ENCODE peak calls at places on chromosomes 5 and 9, in six cellular contexts. J is cardiac fibroblast, E is SK-N-SH, W is fibroblast of lung, D is stomach, K is GM12865. I is an unnamed sample.

GRCh38 chr5:55370291-55370925 is 62.6 kb downstream of the MTREX start:
- DNase-seq in J (no peak), D (no peak), K (no peak), W (no peak), E (no peak), I (no peak)

GRCh38 chr9:6757988-6758417 is 230 bp downstream of the KDM4C start:
- DNase-seq in E (peak), D (no peak), W (no peak), J (no peak), K (no peak), I (no peak)

GRCh38 chr5:62260510-62260909 is 45.5 kb upstream of the KIF2A start:
- DNase-seq in K (no peak), E (no peak), D (no peak), W (no peak), J (no peak), I (no peak)

GRCh38 chr9:110156902-110157301 is 51.1 kb downstream of the C9orf152 start:
- DNase-seq in E (no peak), W (peak), D (no peak), K (peak), J (peak), I (peak)

GRCh38 chr5:154344461-154344860 is 101.3 kb upstream of the SAP30L start:
- DNase-seq in J (no peak), D (no peak), K (no peak), W (no peak), E (no peak), I (no peak)

GRCh38 chr5:38846379-38846967 is 661 bp downstream of the OSMR start:
- DNase-seq in E (no peak), D (no peak), K (no peak), W (no peak), J (no peak), I (no peak)

GRCh38 chr9:123102380-123103113 is 69.1 kb downstream of the GPR21 start:
- DNase-seq in W (peak), K (no peak), J (peak), E (no peak), D (no peak), I (no peak)

GRCh38 chr9:132128191-132128590 is 33.7 kb upstream of the NTNG2 start:
- DNase-seq in D (no peak), E (no peak), W (no peak), J (no peak), K (no peak), I (no peak)

GRCh38 chr5:171672556-171672955 is 113.1 kb upstream of the SMIM23 start:
- DNase-seq in W (no peak), D (no peak), K (no peak), J (no peak), E (no peak), I (no peak)

GRCh38 chr9:74496819-74497749 is at the start of gene RORB:
- DNase-seq in W (peak), K (peak), E (peak), J (peak), D (peak), I (no peak)

GRCh38 chr5:85049020-85049419 is 664.3 kb upstream of the EDIL3 start:
- DNase-seq in J (peak), E (no peak), W (peak), D (no peak), K (peak), I (no peak)

GRCh38 chr5:116658141-116658540 is 83.5 kb upstream of the SEMA6A start:
- DNase-seq in D (no peak), J (no peak), K (no peak), E (no peak), W (no peak), I (no peak)

GRCh38 chr5:82107277-82107676 is 135.5 kb downstream of the ATG10 start:
- DNase-seq in E (no peak), K (peak), J (peak), W (peak), D (no peak), I (no peak)

GRCh38 chr5:181173420-181174342 is 26.3 kb downstream of the OR2V2 start:
- DNase-seq in E (peak), J (peak), K (peak), W (peak), D (no peak), I (peak)

GRCh38 chr5:96344678-96345612 is 88.1 kb downstream of the PCSK1 start:
- DNase-seq in J (peak), E (peak), K (peak), D (peak), W (peak), I (peak)

GRCh38 chr5:139638090-139638735 is 9.9 kb upstream of the CXXC5 start:
- DNase-seq in J (peak), E (peak), W (peak), D (peak), K (peak), I (no peak)

GRCh38 chr9:114397219-114397847 is 9.6 kb upstream of the AKNA start:
- DNase-seq in E (no peak), W (no peak), D (no peak), K (no peak), J (no peak), I (no peak)

GRCh38 chr5:150645070-150645700 is 4.7 kb downstream of the SYNPO start:
- DNase-seq in K (no peak), W (peak), J (peak), D (no peak), E (peak), I (no peak)

GRCh38 chr9:109504689-109505088 is 6.6 kb upstream of the PTPN3 start:
- DNase-seq in E (no peak), W (no peak), K (no peak), J (no peak), D (no peak), I (no peak)

GRCh38 chr9:81071108-81071507 is 618.2 kb downstream of the TLE1 start:
- DNase-seq in W (peak), J (no peak), D (no peak), E (peak), K (no peak), I (no peak)

GRCh38 chr5:127723571-127723970 is 20.4 kb downstream of the CCDC192 start:
- DNase-seq in J (peak), W (peak), E (no peak), D (no peak), K (no peak), I (peak)

GRCh38 chr9:95399261-95399660 is 81.8 kb upstream of the FANCC start:
- DNase-seq in K (no peak), E (no peak), D (no peak), W (no peak), J (no peak), I (no peak)

GRCh38 chr9:7132605-7133004 is 374.8 kb downstream of the KDM4C start:
- DNase-seq in E (no peak), J (no peak), W (no peak), D (no peak), K (no peak), I (no peak)

GRCh38 chr5:40797273-40798011 is 732 bp downstream of the PRKAA1 start:
- DNase-seq in W (peak), E (peak), D (peak), K (peak), J (peak), I (peak)

GRCh38 chr5:150846651-150847333 is 471 bp downstream of the IRGM start:
- DNase-seq in K (peak), W (peak), E (peak), D (no peak), J (peak), I (peak)

GRCh38 chr9:14066815-14067214 is 247.1 kb downstream of the NFIB start:
- DNase-seq in W (no peak), K (no peak), E (no peak), D (no peak), J (no peak), I (no peak)
- TF ChIP-seq CTCF in W (no peak), K (no peak), E (no peak), D (no peak), J (no peak), I (no peak)

GRCh38 chr5:75514323-75514722 is 2.6 kb downstream of the POLK start:
- DNase-seq in W (no peak), K (no peak), E (no peak), D (no peak), J (no peak), I (no peak)
- H3K4me3 ChIP-seq in W (no peak), K (peak), E (no peak), D (no peak), J (no peak), I (no peak)

DNA sequence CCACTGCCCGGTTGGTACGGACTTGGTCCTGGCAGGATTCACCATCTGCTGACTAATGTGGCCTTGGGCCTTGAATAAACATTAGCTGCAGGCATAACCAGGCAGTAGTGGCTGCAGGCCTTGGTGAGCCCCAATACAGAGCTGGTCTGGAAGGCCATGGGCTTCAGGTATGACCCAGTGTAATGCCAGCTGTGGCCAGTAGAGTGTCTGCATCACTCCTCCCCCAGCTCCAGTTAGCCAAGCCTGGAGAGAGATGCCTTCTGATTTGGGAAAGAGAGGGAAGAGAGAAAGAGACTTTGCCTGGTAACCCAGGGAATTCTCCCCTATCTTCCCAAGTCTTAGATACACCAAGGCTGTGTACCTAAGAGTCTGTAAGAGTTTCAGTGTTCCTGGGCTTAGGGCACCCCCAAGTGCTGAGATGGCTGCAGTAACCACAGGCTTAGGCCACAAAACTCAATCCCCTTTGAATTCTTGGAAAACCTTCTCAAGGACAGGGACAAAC is 5.6 kb upstream of the C5 start:
- DNase-seq in J (peak), D (no peak), E (no peak), K (peak), W (no peak), I (no peak)
- TF ChIP-seq CTCF in J (peak), D (no peak), E (no peak), K (peak), W (peak), I (peak)

DNA sequence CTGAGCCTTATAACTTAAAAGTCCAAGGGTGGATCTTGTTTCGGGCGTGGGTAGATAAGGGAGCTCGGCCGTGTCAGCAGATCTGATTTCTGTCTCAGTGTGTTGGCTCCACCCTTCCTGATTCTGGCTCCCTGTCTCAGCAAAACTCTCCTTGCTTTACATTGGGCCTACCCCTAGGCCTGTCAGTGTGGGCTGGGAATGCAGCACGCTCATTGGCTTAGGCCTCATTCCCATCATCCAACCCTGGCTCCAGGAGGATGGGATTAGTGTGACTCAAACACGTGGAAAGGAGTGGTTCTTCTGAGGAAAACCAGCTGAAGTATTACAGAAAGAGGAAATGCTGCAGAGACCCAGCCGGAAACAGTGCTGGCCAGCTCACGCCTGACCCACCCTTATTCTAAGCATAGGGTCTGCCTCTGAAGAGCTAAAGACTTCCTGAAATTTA is 59.9 kb downstream of the ZFAND5 start:
- DNase-seq in J (peak), K (peak), E (peak), W (peak), D (peak), I (peak)
- H3K4me3 ChIP-seq in J (peak), K (no peak), E (peak), W (peak), D (peak), I (no peak)